ENCODE peak calls at places on chromosomes 13 and 19, in eight cellular contexts. Y, I, K, A, E, L, V and X are unnamed samples.

GRCh38 chr19:32469796-32470195 is 64.2 kb downstream of the DPY19L3 start:
- DNase-seq in Y (no peak), I (no peak), K (no peak), A (no peak), E (no peak), L (no peak), V (no peak), X (peak; percentile 29)

GRCh38 chr19:29784598-29785223 is 27.1 kb upstream of the CCNE1 start:
- DNase-seq in Y (no peak), I (no peak), K (no peak), A (no peak), E (no peak), L (no peak), V (no peak), X (no peak)

GRCh38 chr13:44092053-44092452 is 212.3 kb downstream of the LACC1 start:
- DNase-seq in Y (no peak), I (no peak), K (no peak), A (no peak), E (no peak), L (no peak), V (no peak), X (no peak)

GRCh38 chr19:57566396-57567256 is 7.0 kb upstream of the ZNF550 start:
- DNase-seq in Y (peak; percentile 28), I (no peak), K (peak; percentile 3), A (peak; percentile 36), E (no peak), L (no peak), V (no peak), X (peak; percentile 62)

GRCh38 chr13:100543872-100544602 is 44.6 kb downstream of the GGACT start:
- DNase-seq in Y (no peak), I (no peak), K (no peak), A (peak; percentile 24), E (no peak), L (no peak), V (no peak), X (no peak)

GRCh38 chr19:40576181-40576584 is 490 bp upstream of the SHKBP1 start:
- DNase-seq in Y (no peak), I (no peak), K (no peak), A (peak; percentile 76), E (no peak), L (no peak), V (no peak), X (no peak)

GRCh38 chr19:20186163-20186562 is 19.1 kb downstream of the ZNF486 start:
- DNase-seq in Y (no peak), I (no peak), K (no peak), A (no peak), E (no peak), L (no peak), V (no peak), X (no peak)

GRCh38 chr13:30421093-30422055 is 919 bp upstream of the UBE2L5 start:
- DNase-seq in Y (peak; percentile 85), I (peak; percentile 89), K (peak; percentile 58), A (peak; percentile 84), E (peak; percentile 93), L (peak; percentile 82), V (peak; percentile 82), X (peak; percentile 81)

GRCh38 chr19:12913011-12913561 is 6.0 kb downstream of the SYCE2 start:
- DNase-seq in Y (no peak), I (peak; percentile 77), K (no peak), A (no peak), E (peak; percentile 63), L (peak; percentile 60), V (peak; percentile 77), X (peak; percentile 67)

DNA sequence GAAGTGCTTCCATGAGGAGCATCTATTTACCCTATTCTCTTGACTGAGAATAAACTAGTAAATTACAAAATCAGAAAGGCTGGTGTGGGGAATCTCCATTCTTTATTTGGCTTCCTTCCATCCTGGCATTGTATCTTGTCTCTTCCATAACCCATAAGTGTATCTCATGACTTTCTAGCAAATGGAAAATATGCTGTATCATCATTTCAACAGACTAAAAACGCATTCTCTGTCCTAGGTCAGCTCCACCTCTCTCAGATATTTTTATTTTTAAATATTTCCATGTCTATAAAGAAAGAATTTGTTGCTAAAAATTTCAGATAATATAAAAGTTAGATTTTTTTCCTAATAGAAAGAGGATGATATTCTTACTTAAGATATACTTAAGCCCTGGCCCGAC is 154.2 kb upstream of the MYO16 start:
- DNase-seq in Y (no peak), I (no peak), K (no peak), A (no peak), E (no peak), L (no peak), V (no peak), X (no peak)
- TF ChIP-seq CTCF in Y (no peak), I (no peak), K (no peak), A (no peak), E (no peak), L (no peak), V (no peak), X (no peak)

GRCh38 chr19:1261863-1262686 is 7.1 kb upstream of the CIRBP start:
- DNase-seq in Y (no peak), I (peak; percentile 64), K (no peak), A (no peak), E (peak; percentile 89), L (peak; percentile 93), V (peak; percentile 96), X (peak; percentile 47)

GRCh38 chr19:1263198-1263597 is 5.9 kb upstream of the CIRBP start:
- DNase-seq in Y (no peak), I (no peak), K (no peak), A (no peak), E (no peak), L (no peak), V (no peak), X (no peak)

GRCh38 chr19:1261512-1261862 is 7.6 kb upstream of the CIRBP start:
- DNase-seq in Y (no peak), I (no peak), K (no peak), A (no peak), E (no peak), L (no peak), V (no peak), X (no peak)

GRCh38 chr19:1260749-1261511 is 8.2 kb upstream of the CIRBP start:
- DNase-seq in Y (peak; percentile 94), I (peak; percentile 97), K (peak; percentile 86), A (peak; percentile 88), E (peak; percentile 99), L (peak; percentile 94), V (peak; percentile 97), X (peak; percentile 95)

DNA sequence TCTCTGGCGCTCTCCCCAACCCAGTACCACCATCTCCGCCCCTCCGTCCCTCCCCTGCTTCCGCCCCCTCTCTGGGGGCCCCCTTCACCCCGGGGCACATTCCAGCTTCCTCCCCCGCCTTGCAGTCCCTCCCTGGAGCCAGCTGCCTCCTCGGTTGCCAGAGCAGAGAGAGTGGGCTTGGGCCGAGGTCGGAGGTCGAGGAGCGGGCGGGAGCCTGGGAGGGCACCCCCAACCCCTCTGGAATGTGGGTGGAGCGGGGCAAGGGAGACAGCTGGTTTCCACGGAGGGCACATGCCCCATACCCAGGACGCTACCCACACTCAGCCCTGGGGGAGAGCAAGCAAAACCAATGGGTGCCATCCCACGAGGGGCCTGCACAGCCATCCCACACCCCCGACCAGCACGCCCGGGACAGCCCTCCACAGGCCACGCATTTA is 6.4 kb upstream of the CIRBP start:
- DNase-seq in Y (no peak), I (no peak), K (no peak), A (no peak), E (peak; percentile 46), L (no peak), V (no peak), X (no peak)
- H3K4me3 ChIP-seq in Y (peak overlapping the region; percentile 85), I (peak overlapping the region; percentile 75), K (peak overlapping the region; percentile 75), A (no peak overlapping the region), E (no peak overlapping the region), L (no peak overlapping the region), V (peak overlapping the region; percentile 52), X (no peak overlapping the region)

GRCh38 chr13:94416454-94417080 is 62.9 kb downstream of the DCT start:
- DNase-seq in Y (peak; percentile 15), I (no peak), K (peak; percentile 29), A (peak; percentile 37), E (no peak), L (no peak), V (no peak), X (peak; percentile 52)
- TF ChIP-seq CTCF in Y (peak; percentile 67), I (peak; percentile 47), K (peak; percentile 71), A (peak; percentile 71), E (no peak), L (no peak), V (no peak), X (peak; percentile 64)

GRCh38 chr19:11833541-11833940 is 15.0 kb upstream of the ZNF439 start:
- DNase-seq in Y (no peak), I (no peak), K (no peak), A (no peak), E (no peak), L (no peak), V (no peak), X (no peak)
- H3K4me3 ChIP-seq in Y (no peak overlapping the region), I (no peak overlapping the region), K (no peak overlapping the region), A (no peak overlapping the region), E (no peak overlapping the region), L (no peak overlapping the region), V (no peak overlapping the region), X (no peak overlapping the region)

GRCh38 chr13:112711528-112712265 is 21.9 kb downstream of the ATP11A start:
- DNase-seq in Y (peak; percentile 89), I (peak; percentile 77), K (peak; percentile 95), A (peak; percentile 25), E (peak; percentile 93), L (peak; percentile 85), V (peak; percentile 74), X (peak; percentile 97)
- TF ChIP-seq CTCF in Y (no peak), I (peak; percentile 35), K (peak; percentile 47), A (no peak), E (no peak), L (peak; percentile 17), V (no peak), X (peak; percentile 29)